ENCODE peak calls at places on chromosomes 2 and 18, in nine cellular contexts. C is upper lobe of left lung; J is RWPE1; X is LHCN-M2; V is NCI-H1436; U is activated naive CD8-positive, alpha-beta T cell treated with anti-CD3 and anti-CD28 coated beads, Interleukin-2, amount 50 U/mL, for 24 hours; Q is activated CD8-positive, alpha-beta memory T cell treated with anti-CD3 and anti-CD28 coated beads for 4 hours; D is colonic mucosa; S is stimulated activated CD4-positive, alpha-beta T cell treated with anti-CD3 and anti-CD28 coated beads, Interleukin-4, amount 100 ng/mL, for 48 hours. Y is an unnamed sample.

GRCh38 chr2:95695613-95696012 is 103.8 kb downstream of the TRIM43 start:
- DNase-seq in J (no peak), X (no peak), V (no peak), Q (no peak), S (no peak), C (no peak), U (no peak), D (no peak), Y (no peak)

GRCh38 chr2:28423856-28424605 is 31.4 kb downstream of the FOSL2 start:
- DNase-seq in V (no peak), X (no peak), U (no peak), D (no peak), J (no peak), Q (no peak), C (no peak), S (no peak), Y (no peak)

GRCh38 chr2:230905448-230906430 is 19.3 kb downstream of the GPR55 start:
- DNase-seq in U (peak), J (no peak), C (no peak), S (peak), V (no peak), Q (peak), X (no peak), D (peak), Y (no peak)

GRCh38 chr18:50594012-50594411 is 34.1 kb downstream of the MAPK4 start:
- DNase-seq in U (no peak), V (no peak), D (no peak), J (no peak), S (no peak), X (no peak), C (no peak), Q (no peak), Y (no peak)

GRCh38 chr2:222000326-222000725 is 298.5 kb downstream of the PAX3 start:
- DNase-seq in U (no peak), C (no peak), D (no peak), V (no peak), J (peak), S (no peak), X (peak), Q (no peak), Y (no peak)

GRCh38 chr2:162073776-162074578 is at the start of gene DPP4:
- DNase-seq in J (peak), S (peak), U (peak), X (peak), Q (peak), D (peak), V (peak), C (peak), Y (peak)

GRCh38 chr2:24628746-24629145 is 137.7 kb downstream of the NCOA1 start:
- DNase-seq in X (no peak), C (no peak), U (no peak), D (no peak), J (no peak), V (no peak), S (no peak), Q (no peak), Y (no peak)

GRCh38 chr2:228092056-228092455 is 89.4 kb downstream of the SPHKAP start:
- DNase-seq in X (no peak), C (no peak), V (no peak), D (no peak), J (no peak), U (no peak), S (no peak), Q (no peak), Y (no peak)

GRCh38 chr18:49849331-49850217 is 36.2 kb upstream of the ACAA2 start:
- DNase-seq in X (peak), S (no peak), Q (no peak), U (no peak), V (peak), D (peak), J (peak), C (peak), Y (no peak)

GRCh38 chr18:48801728-48802542 is 148.8 kb downstream of the SMAD7 start:
- DNase-seq in U (no peak), Q (no peak), J (no peak), X (no peak), D (peak), V (no peak), C (no peak), S (no peak), Y (no peak)

GRCh38 chr18:2970762-2971659 is 41.9 kb downstream of the LPIN2 start:
- DNase-seq in U (peak), V (no peak), D (no peak), X (no peak), Q (no peak), C (no peak), J (no peak), S (no peak), Y (no peak)

GRCh38 chr2:221042926-221043325 is 529.2 kb downstream of the EPHA4 start:
- DNase-seq in X (peak), V (no peak), D (no peak), Q (no peak), U (no peak), C (no peak), S (no peak), J (no peak), Y (no peak)

GRCh38 chr18:31538837-31539236 is 40.9 kb downstream of the DSG2 start:
- DNase-seq in V (no peak), U (no peak), C (no peak), X (no peak), J (no peak), D (no peak), S (no peak), Q (no peak), Y (no peak)

GRCh38 chr2:225468131-225468530 is 68.6 kb downstream of the NYAP2 start:
- DNase-seq in C (no peak), D (no peak), J (no peak), X (no peak), Q (no peak), U (no peak), S (no peak), V (no peak), Y (no peak)

GRCh38 chr2:75751360-75751759 is 40.6 kb upstream of the GCFC2 start:
- DNase-seq in Q (no peak), J (no peak), V (no peak), U (no peak), S (no peak), X (no peak), C (no peak), D (no peak), Y (no peak)

GRCh38 chr2:65057391-65058052 is 1.3 kb downstream of the CEP68 start:
- DNase-seq in X (peak), Q (peak), S (no peak), D (no peak), U (peak), C (no peak), V (no peak), J (no peak), Y (no peak)

GRCh38 chr2:74585406-74586182 is 31.1 kb downstream of the DOK1 start:
- DNase-seq in U (peak), J (no peak), Q (no peak), C (no peak), X (no peak), D (no peak), V (no peak), S (no peak), Y (no peak)

GRCh38 chr2:62216616-62217015 is 20.7 kb downstream of the B3GNT2 start:
- DNase-seq in Q (no peak), X (peak), C (no peak), V (no peak), U (no peak), S (no peak), J (peak), D (no peak), Y (no peak)

GRCh38 chr2:222569826-222570225 is 86.1 kb downstream of the FARSB start:
- DNase-seq in V (no peak), X (peak), Q (no peak), U (no peak), C (no peak), J (no peak), D (no peak), S (no peak), Y (no peak)

GRCh38 chr2:226508683-226509082 is 290.9 kb downstream of the IRS1 start:
- DNase-seq in J (no peak), U (no peak), V (no peak), X (no peak), S (no peak), D (no peak), Q (no peak), C (no peak), Y (no peak)

GRCh38 chr2:60109744-60110143 is 443.7 kb downstream of the BCL11A start:
- DNase-seq in D (no peak), U (no peak), S (no peak), X (no peak), V (no peak), Q (no peak), C (no peak), J (no peak), Y (no peak)

GRCh38 chr2:36253086-36253485 is 102.5 kb upstream of the CRIM1 start:
- DNase-seq in U (no peak), S (no peak), X (no peak), J (no peak), Q (no peak), C (no peak), V (no peak), D (no peak), Y (no peak)

GRCh38 chr2:34103437-34103836 is 504.3 kb upstream of the FAM98A start:
- DNase-seq in X (no peak), J (no peak), V (no peak), S (no peak), D (no peak), Q (no peak), U (no peak), C (no peak), Y (no peak)

GRCh38 chr2:210617732-210618330 is 61.4 kb downstream of the CPS1 start:
- DNase-seq in U (no peak), J (peak), C (no peak), Q (no peak), S (no peak), D (peak), V (peak), X (peak), Y (no peak)

GRCh38 chr2:134669731-134670669 is 48.8 kb downstream of the TMEM163 start:
- DNase-seq in U (peak), C (no peak), J (no peak), X (no peak), D (no peak), S (no peak), Q (peak), V (no peak), Y (no peak)

GRCh38 chr2:45361666-45362065 is 249.4 kb downstream of the SRBD1 start:
- DNase-seq in V (no peak), Q (no peak), X (no peak), S (no peak), C (no peak), J (no peak), U (no peak), D (no peak), Y (no peak)

GRCh38 chr2:2573658-2574293 is 242.7 kb upstream of the MYT1L start:
- DNase-seq in X (no peak), Q (no peak), S (no peak), C (no peak), U (no peak), J (no peak), D (peak), V (no peak), Y (no peak)

GRCh38 chr2:2271471-2271941 is 59.6 kb downstream of the MYT1L start:
- DNase-seq in U (no peak), J (no peak), Q (no peak), V (no peak), S (no peak), D (no peak), X (peak), C (no peak), Y (no peak)

GRCh38 chr18:22348521-22349316 is 69.0 kb downstream of the CTAGE1 start:
- DNase-seq in J (peak), C (peak), V (no peak), Q (no peak), S (no peak), D (peak), U (no peak), X (no peak), Y (peak)

GRCh38 chr2:2769481-2770431 is 438.7 kb upstream of the MYT1L start:
- DNase-seq in Q (no peak), C (no peak), V (no peak), D (peak), S (no peak), X (no peak), J (no peak), U (no peak), Y (no peak)

GRCh38 chr18:77191241-77191751 is 58.4 kb upstream of the GALR1 start:
- DNase-seq in Q (no peak), J (no peak), S (no peak), V (no peak), U (no peak), D (no peak), X (peak), C (no peak), Y (no peak)

GRCh38 chr2:105769504-105769903 is 24.8 kb downstream of the NCK2 start:
- DNase-seq in X (no peak), Q (no peak), D (no peak), U (no peak), V (no peak), C (no peak), S (no peak), J (no peak), Y (no peak)